ENCODE peak calls at places on chromosomes 5 and 9, in six cellular contexts. I is GM10248; E is AG09309; H is CD8-positive, alpha-beta T cell; M is left lung; D is AG04449. Q is an unnamed sample.

GRCh38 chr5:65100846-65101678 is 332.3 kb downstream of the CWC27 start:
- DNase-seq in I (peak), E (peak), H (peak), M (peak), D (no peak), Q (peak)

GRCh38 chr5:91264311-91265051 is 118.6 kb downstream of the ARRDC3 start:
- DNase-seq in I (no peak), E (no peak), H (no peak), M (no peak), D (no peak), Q (no peak)

GRCh38 chr5:133934822-133935793 is 33.3 kb downstream of the C5orf15 start:
- DNase-seq in I (no peak), E (no peak), H (no peak), M (no peak), D (no peak), Q (no peak)

GRCh38 chr9:41229408-41230401 is 40.6 kb upstream of the ZNG1F start:
- DNase-seq in I (peak), E (no peak), H (no peak), M (no peak), D (no peak), Q (no peak)

GRCh38 chr5:24141046-24141445 is 503.7 kb downstream of the CDH10 start:
- DNase-seq in I (no peak), E (no peak), H (no peak), M (no peak), D (no peak), Q (no peak)

GRCh38 chr5:35920890-35921289 is 17.5 kb downstream of the CAPSL start:
- DNase-seq in I (no peak), E (no peak), H (no peak), M (no peak), D (no peak), Q (no peak)

GRCh38 chr9:89806371-89807100 is 201.7 kb downstream of the GADD45G start:
- DNase-seq in I (no peak), E (no peak), H (no peak), M (no peak), D (no peak), Q (no peak)

GRCh38 chr9:131608469-131609115 is 63.3 kb downstream of the PRRT1B start:
- DNase-seq in I (no peak), E (peak), H (no peak), M (peak), D (peak), Q (peak)

GRCh38 chr5:54874337-54875021 is 110.9 kb downstream of the ESM1 start:
- DNase-seq in I (no peak), E (no peak), H (no peak), M (no peak), D (no peak), Q (no peak)

GRCh38 chr5:71790433-71790832 is 71.4 kb downstream of the CARTPT start:
- DNase-seq in I (no peak), E (no peak), H (no peak), M (no peak), D (no peak), Q (no peak)

GRCh38 chr5:55816342-55816741 is 34.8 kb upstream of the IL31RA start:
- DNase-seq in I (no peak), E (peak), H (no peak), M (no peak), D (peak), Q (peak)

GRCh38 chr5:75048457-75048953 is 3.9 kb downstream of the GCNT4 start:
- DNase-seq in I (no peak), E (peak), H (no peak), M (no peak), D (no peak), Q (no peak)

GRCh38 chr9:136242908-136243525 is 2.6 kb downstream of the QSOX2 start:
- DNase-seq in I (no peak), E (no peak), H (no peak), M (no peak), D (no peak), Q (no peak)
- TF ChIP-seq CTCF in I (peak), E (no peak), H (no peak), M (no peak), D (no peak), Q (no peak)

DNA sequence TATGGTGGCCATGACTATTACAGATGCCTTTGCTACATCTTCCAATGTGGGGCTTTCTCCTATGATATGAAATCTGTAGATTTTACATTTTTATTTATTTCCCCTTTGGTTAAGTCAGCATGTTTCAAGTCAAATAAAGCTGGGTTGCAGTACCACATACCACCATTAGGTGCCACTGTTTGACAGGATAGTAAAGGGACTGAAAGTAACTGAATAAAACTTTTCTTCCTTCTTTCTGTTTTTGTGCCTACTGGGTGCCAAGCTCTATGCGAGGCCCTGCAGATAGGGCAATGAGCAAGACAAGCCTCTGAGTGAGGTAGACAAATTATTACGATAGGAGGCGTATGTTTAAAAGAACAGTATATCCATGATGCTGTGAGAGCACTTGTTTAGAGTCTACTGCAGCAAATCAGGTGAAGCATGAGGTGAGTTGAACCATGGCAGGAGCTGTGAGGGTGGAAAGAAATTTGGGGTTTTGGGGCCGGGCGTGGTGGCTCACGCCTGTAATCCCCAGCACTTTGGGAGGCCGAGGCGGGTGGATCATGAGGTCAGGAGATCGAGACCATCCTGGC is 64.8 kb downstream of the GDNF start:
- DNase-seq in I (no peak), E (no peak), H (no peak), M (no peak), D (no peak), Q (no peak)
- TF ChIP-seq CTCF in I (peak), E (peak), H (peak), M (peak), D (peak), Q (peak)

DNA sequence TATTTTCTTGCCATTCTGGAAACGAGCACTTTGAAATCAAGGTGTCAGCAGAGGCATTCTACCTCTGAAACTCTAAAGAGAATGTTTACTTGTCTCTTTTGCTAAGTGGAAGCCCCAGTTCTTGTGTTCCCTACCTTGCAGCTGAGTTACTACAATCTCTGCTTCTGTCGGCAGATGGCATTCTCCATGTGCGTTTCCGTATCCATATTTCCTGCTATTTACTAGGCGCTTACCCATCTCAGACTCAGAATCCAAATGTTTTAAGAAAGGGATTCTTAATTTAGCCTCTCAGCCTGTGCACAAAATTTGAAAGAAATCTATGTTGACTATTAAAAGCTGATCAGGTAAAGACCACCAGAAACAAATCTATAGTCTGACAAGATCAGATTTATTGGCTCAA is 221.3 kb upstream of the FTMT start:
- DNase-seq in I (no peak), E (no peak), H (no peak), M (no peak), D (no peak), Q (peak)
- TF ChIP-seq CTCF in I (no peak), E (peak), H (no peak), M (no peak), D (no peak), Q (peak)

DNA sequence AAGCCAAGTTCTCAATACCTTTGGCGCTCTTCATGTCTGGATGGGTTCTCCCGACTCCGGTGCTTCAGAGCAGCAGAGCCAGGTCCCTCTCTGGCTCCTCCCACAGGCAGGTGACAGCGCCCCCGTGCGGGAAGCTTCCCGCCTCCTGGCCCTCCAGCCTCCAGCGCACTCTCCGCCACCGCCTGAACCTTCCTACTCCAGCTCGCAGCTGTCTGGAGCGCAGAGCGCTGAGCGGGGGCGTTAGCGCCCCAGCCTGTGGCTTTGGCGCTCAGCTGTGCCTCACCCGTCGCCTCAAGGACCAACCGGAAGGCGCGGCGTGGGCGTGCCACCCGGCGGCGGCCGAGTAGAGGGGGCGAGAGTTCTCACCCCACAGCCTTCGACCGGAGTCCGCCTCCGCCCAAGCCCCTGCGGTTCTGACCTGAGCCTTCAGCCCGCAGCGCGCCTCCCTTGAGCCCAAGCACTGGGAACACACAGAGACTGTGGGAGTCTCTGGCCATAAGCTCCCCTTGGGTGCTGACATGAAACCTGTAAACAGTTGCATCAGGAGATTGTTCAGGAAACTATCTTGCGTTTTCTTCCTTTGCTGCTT is at the start of gene SLCO4C1:
- DNase-seq in I (peak), E (no peak), H (peak), M (peak), D (no peak), Q (no peak)
- TF ChIP-seq CTCF in I (peak), E (no peak), H (peak), M (peak), D (no peak), Q (peak)

DNA sequence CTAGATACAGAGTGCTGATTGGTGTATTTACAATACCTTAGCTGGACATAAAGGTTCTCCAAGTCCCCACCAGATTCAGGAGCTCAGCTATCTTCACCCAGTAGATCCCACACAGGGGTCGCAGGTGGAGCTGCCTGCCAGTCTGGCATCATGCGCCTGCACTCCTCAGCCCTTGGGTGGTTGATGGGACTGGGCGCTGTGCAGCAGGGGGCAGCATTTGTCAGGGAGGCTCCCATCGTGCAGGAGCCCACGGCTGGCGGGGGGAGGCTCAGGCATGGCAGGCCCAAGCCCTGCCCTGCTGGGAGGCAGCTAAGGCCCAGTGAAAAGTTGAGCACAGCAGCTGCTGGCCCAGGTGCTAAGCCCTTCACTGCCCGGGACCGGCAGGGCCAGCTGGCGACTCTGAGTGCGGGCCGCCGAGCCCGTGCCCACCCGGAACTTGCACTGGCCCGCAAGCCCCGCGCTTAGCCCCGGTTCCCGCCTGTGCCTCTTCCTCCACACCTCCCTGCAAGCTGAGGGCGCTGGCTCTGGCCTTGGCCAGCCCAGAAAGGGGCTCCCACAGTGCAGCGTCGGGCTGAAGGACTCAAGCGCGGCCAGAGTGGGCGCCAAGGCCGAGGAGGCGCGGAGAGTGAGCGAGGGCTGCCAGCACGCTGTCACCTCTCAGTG is 314.1 kb upstream of the ATP10B start:
- DNase-seq in I (no peak), E (no peak), H (no peak), M (no peak), D (no peak), Q (no peak)
- TF ChIP-seq CTCF in I (no peak), E (no peak), H (no peak), M (no peak), D (no peak), Q (no peak)

GRCh38 chr5:153952893-153953292 is 85.8 kb downstream of the FAM114A2 start:
- DNase-seq in I (no peak), E (peak), H (no peak), M (no peak), D (no peak), Q (peak)
- TF ChIP-seq CTCF in I (no peak), E (no peak), H (no peak), M (no peak), D (no peak), Q (no peak)

GRCh38 chr9:134025606-134026541 is 593 bp downstream of the BRD3OS start:
- DNase-seq in I (peak), E (no peak), H (peak), M (peak), D (no peak), Q (peak)
- TF ChIP-seq CTCF in I (peak), E (peak), H (peak), M (peak), D (peak), Q (peak)